ENCODE peak calls at places on chromosome 5, in ten cellular contexts. S, Y, X, H, Q, A, L, C, I and N are unnamed samples.

GRCh38 chr5:126369995-126370731 is 53.0 kb upstream of the GRAMD2B start:
- DNase-seq in I (no peak), C (no peak), Y (no peak), S (no peak), A (no peak), X (no peak), Q (no peak), L (no peak), H (no peak), N (no peak)

GRCh38 chr5:9851458-9851857 is 221.3 kb upstream of the TAS2R1 start:
- DNase-seq in S (peak), L (no peak), X (peak), H (no peak), A (no peak), I (no peak), Q (no peak), Y (no peak), C (peak), N (no peak)

GRCh38 chr5:17991775-17992174 is 357.5 kb downstream of the TAF11L14 start:
- DNase-seq in A (no peak), Q (no peak), C (no peak), X (no peak), L (no peak), I (no peak), S (no peak), Y (no peak), H (no peak), N (no peak)

GRCh38 chr5:61245486-61245885 is 83.2 kb upstream of the SMIM15 start:
- DNase-seq in H (no peak), C (peak), A (no peak), S (peak), Q (no peak), I (no peak), L (no peak), Y (no peak), X (no peak), N (no peak)

GRCh38 chr5:149962040-149962439 is 1.5 kb downstream of the SLC26A2 start:
- DNase-seq in Y (no peak), C (peak), I (no peak), S (peak), A (no peak), Q (peak), L (no peak), H (no peak), X (no peak), N (no peak)

GRCh38 chr5:124706729-124707361 is 39.6 kb downstream of the ZNF608 start:
- DNase-seq in C (no peak), L (no peak), S (peak), Y (peak), I (peak), H (no peak), A (peak), X (peak), Q (no peak), N (no peak)

GRCh38 chr5:180790020-180790419 is 12.6 kb downstream of the MGAT1 start:
- DNase-seq in Y (no peak), H (no peak), S (no peak), Q (peak), I (no peak), C (no peak), A (no peak), L (no peak), X (peak), N (no peak)

GRCh38 chr5:36630201-36630968 is 24.0 kb downstream of the SLC1A3 start:
- DNase-seq in L (no peak), S (no peak), Q (no peak), A (no peak), H (no peak), I (no peak), Y (no peak), X (no peak), C (peak), N (no peak)

GRCh38 chr5:57754616-57755015 is 272.0 kb upstream of the ACTBL2 start:
- DNase-seq in X (no peak), Y (no peak), L (no peak), S (peak), C (peak), A (no peak), Q (no peak), H (no peak), I (no peak), N (no peak)

GRCh38 chr5:103036601-103037000 is 83.3 kb downstream of the GIN1 start:
- DNase-seq in I (no peak), L (no peak), A (no peak), C (no peak), S (peak), Y (no peak), Q (no peak), H (no peak), X (no peak), N (no peak)

GRCh38 chr5:110435207-110435606 is 291.3 kb downstream of the TMEM232 start:
- DNase-seq in Y (no peak), Q (no peak), H (no peak), X (no peak), A (no peak), C (no peak), I (no peak), L (no peak), S (no peak), N (no peak)

GRCh38 chr5:91146905-91147600 is 236.1 kb downstream of the ARRDC3 start:
- DNase-seq in Q (no peak), L (no peak), A (no peak), Y (no peak), H (no peak), X (no peak), C (no peak), S (no peak), I (no peak), N (no peak)

GRCh38 chr5:77419644-77420582 is 72.2 kb downstream of the WDR41 start:
- DNase-seq in L (no peak), Q (no peak), H (no peak), I (no peak), A (no peak), X (no peak), S (no peak), C (no peak), Y (no peak), N (no peak)

GRCh38 chr5:144427871-144428270 is 257.2 kb downstream of the KCTD16 start:
- DNase-seq in Y (no peak), L (no peak), A (no peak), Q (no peak), I (no peak), X (no peak), H (no peak), C (no peak), S (no peak), N (no peak)

GRCh38 chr5:16471387-16471786 is 5.8 kb upstream of the ZNF622 start:
- DNase-seq in X (no peak), C (no peak), L (no peak), Q (no peak), S (no peak), Y (no peak), H (no peak), I (no peak), A (no peak), N (no peak)

GRCh38 chr5:180159756-180160155 is 49.3 kb downstream of the RASGEF1C start:
- DNase-seq in X (no peak), A (no peak), S (peak), L (peak), Q (no peak), H (no peak), Y (no peak), I (no peak), C (no peak), N (no peak)

GRCh38 chr5:56105511-56106372 is 111.0 kb upstream of the IL6ST start:
- DNase-seq in S (no peak), L (no peak), I (no peak), C (no peak), A (no peak), X (no peak), H (no peak), Q (peak), Y (no peak), N (no peak)

GRCh38 chr5:167332291-167332690 is 959.2 kb upstream of the WWC1 start:
- DNase-seq in L (no peak), I (no peak), Q (no peak), A (no peak), X (no peak), Y (no peak), H (no peak), S (no peak), C (no peak), N (no peak)

GRCh38 chr5:152631217-152631616 is 226.1 kb upstream of the NMUR2 start:
- DNase-seq in L (no peak), Y (no peak), C (no peak), X (no peak), A (no peak), Q (no peak), H (no peak), S (no peak), I (no peak), N (no peak)

GRCh38 chr5:137633896-137634295 is 102.0 kb downstream of the KLHL3 start:
- DNase-seq in X (no peak), L (no peak), I (no peak), S (no peak), Q (no peak), A (no peak), C (no peak), Y (no peak), H (no peak), N (no peak)

GRCh38 chr5:69450116-69450515 is 35.2 kb downstream of the MARVELD2 start:
- DNase-seq in C (peak), Q (peak), X (no peak), S (peak), A (no peak), Y (no peak), L (no peak), H (no peak), I (no peak), N (no peak)

GRCh38 chr5:127092690-127093089 is 19.4 kb upstream of the C5orf63 start:
- DNase-seq in I (no peak), S (peak), Y (no peak), X (no peak), Q (no peak), H (no peak), C (peak), A (no peak), L (no peak), N (no peak)

GRCh38 chr5:109612278-109612905 is 77.3 kb upstream of the MAN2A1 start:
- DNase-seq in A (no peak), Q (no peak), L (no peak), Y (no peak), X (no peak), I (no peak), C (no peak), H (no peak), S (no peak), N (no peak)

GRCh38 chr5:109877670-109878045 is 187.9 kb downstream of the MAN2A1 start:
- DNase-seq in Q (no peak), Y (no peak), S (no peak), X (no peak), A (no peak), H (no peak), L (no peak), I (no peak), C (peak), N (no peak)

GRCh38 chr5:63960646-63961045 is 1.6 kb downstream of the HTR1A start:
- DNase-seq in Q (no peak), C (no peak), A (no peak), H (no peak), L (no peak), I (no peak), X (peak), S (no peak), Y (no peak), N (no peak)

GRCh38 chr5:38467353-38468040 is 88.9 kb downstream of the LIFR start:
- DNase-seq in A (peak), X (no peak), Q (peak), H (no peak), Y (no peak), S (peak), C (no peak), I (peak), L (no peak), N (no peak)

GRCh38 chr5:38590846-38591245 is 34.4 kb upstream of the LIFR start:
- DNase-seq in H (no peak), I (no peak), C (no peak), Y (no peak), A (no peak), S (no peak), L (no peak), Q (no peak), X (no peak), N (no peak)

GRCh38 chr5:57327934-57328333 is 154.1 kb downstream of the GPBP1 start:
- DNase-seq in Y (no peak), H (no peak), Q (no peak), A (no peak), C (peak), X (no peak), S (peak), L (no peak), I (no peak), N (no peak)

GRCh38 chr5:36111238-36111637 is 40.4 kb downstream of the LMBRD2 start:
- DNase-seq in S (no peak), Y (no peak), X (no peak), H (no peak), I (no peak), Q (no peak), C (no peak), A (no peak), L (no peak), N (peak)

GRCh38 chr5:86884608-86885007 is 266.9 kb downstream of the COX7C start:
- DNase-seq in C (no peak), H (no peak), I (no peak), X (no peak), Y (no peak), Q (no peak), L (no peak), S (no peak), A (no peak), N (no peak)

GRCh38 chr5:163861670-163862069 is 356.3 kb downstream of the MAT2B start:
- DNase-seq in L (no peak), X (no peak), I (no peak), C (no peak), Y (no peak), Q (peak), H (no peak), A (no peak), S (no peak), N (no peak)

GRCh38 chr5:129771058-129771838 is 23.4 kb downstream of the MINAR2 start:
- DNase-seq in Q (peak), A (no peak), H (peak), I (no peak), L (no peak), S (peak), C (peak), X (peak), Y (peak), N (peak)

GRCh38 chr5:99948850-99949249 is 586.3 kb upstream of the FAM174A start:
- DNase-seq in S (no peak), H (no peak), X (no peak), I (no peak), Y (no peak), C (no peak), L (no peak), A (no peak), Q (no peak), N (no peak)

DNA sequence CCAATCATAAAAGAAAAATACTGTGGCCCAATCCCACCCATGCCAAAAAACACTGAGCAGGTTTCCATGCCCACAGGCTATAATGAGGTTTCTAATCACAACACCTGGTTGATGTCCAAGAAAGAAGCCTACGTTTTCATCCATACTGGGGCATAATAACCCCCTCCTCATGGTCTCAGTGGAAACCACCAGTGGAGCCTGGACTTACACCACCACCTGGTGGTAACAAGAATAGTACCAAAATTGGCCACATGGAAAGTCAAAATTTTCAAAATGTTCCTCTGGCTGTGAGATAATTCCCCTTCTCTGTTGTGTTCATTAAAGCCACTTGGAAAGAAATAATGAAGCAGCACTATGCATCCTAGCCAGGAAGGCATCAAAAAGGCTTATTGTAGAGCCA is 687.3 kb upstream of the ST8SIA4 start:
- DNase-seq in Q (no peak), A (no peak), Y (no peak), X (peak), L (no peak), I (no peak), H (no peak), C (no peak), S (no peak), N (no peak)
- TF ChIP-seq CTCF in Q (no peak), A (no peak), Y (peak), X (peak), L (no peak), I (peak), H (peak), C (peak), S (no peak), N (peak)

DNA sequence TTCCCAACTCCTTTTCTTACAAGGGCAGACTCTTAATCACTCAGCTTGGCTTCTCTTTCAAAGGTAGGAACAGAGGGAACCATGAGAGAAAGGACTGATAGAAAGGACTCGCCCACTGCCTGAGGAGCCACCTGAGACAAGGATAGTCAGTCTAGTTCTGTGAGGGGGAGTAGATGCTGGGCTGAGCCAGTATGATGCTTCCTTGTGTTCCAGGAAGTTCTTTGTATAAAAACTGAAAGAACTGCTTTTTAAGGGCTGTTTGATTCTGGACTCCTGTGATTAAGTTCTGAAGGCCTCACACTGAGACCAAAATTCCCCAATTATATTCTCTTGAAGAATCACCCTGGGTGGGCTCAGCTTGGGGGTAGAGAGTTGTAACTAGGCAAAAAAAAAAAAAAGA is 51.1 kb upstream of the DPYSL3 start:
- DNase-seq in X (no peak), S (no peak), A (no peak), Y (no peak), H (no peak), L (no peak), C (no peak), I (no peak), Q (no peak), N (no peak)
- H3K4me3 ChIP-seq in X (no peak), S (no peak), A (no peak), Y (no peak), H (no peak), L (no peak), C (no peak), I (no peak), Q (no peak), N (no peak)

GRCh38 chr5:96903300-96903699 is 27.0 kb downstream of the ERAP2 start:
- DNase-seq in H (no peak), L (no peak), I (no peak), S (no peak), X (no peak), C (no peak), Y (no peak), Q (no peak), A (no peak), N (no peak)

GRCh38 chr5:96902876-96903275 is 26.6 kb downstream of the ERAP2 start:
- DNase-seq in Q (no peak), X (no peak), Y (no peak), S (no peak), C (no peak), I (no peak), A (no peak), L (no peak), H (no peak), N (no peak)

GRCh38 chr5:96904054-96904931 is 28.0 kb downstream of the ERAP2 start:
- DNase-seq in Y (no peak), L (no peak), I (no peak), H (no peak), S (peak), X (no peak), C (no peak), A (no peak), Q (no peak), N (no peak)

GRCh38 chr5:96901841-96902240 is 25.5 kb downstream of the ERAP2 start:
- DNase-seq in I (no peak), A (no peak), C (no peak), H (no peak), X (no peak), L (no peak), Y (no peak), Q (no peak), S (no peak), N (no peak)

GRCh38 chr5:96901384-96901783 is 25.1 kb downstream of the ERAP2 start:
- DNase-seq in Q (no peak), I (no peak), Y (no peak), C (no peak), X (no peak), S (no peak), L (no peak), H (no peak), A (no peak), N (no peak)
- TF ChIP-seq CTCF in Q (no peak), I (peak), Y (peak), C (peak), X (no peak), S (no peak), L (no peak), H (peak), A (peak), N (no peak)

GRCh38 chr5:53337827-53338226 is 142.6 kb upstream of the FST start:
- DNase-seq in C (peak), S (no peak), Y (no peak), L (no peak), X (no peak), A (no peak), H (no peak), I (no peak), Q (no peak), N (no peak)
- H3K4me3 ChIP-seq in C (no peak), S (no peak), Y (no peak), L (no peak), X (no peak), A (no peak), H (no peak), I (no peak), Q (no peak), N (no peak)

DNA sequence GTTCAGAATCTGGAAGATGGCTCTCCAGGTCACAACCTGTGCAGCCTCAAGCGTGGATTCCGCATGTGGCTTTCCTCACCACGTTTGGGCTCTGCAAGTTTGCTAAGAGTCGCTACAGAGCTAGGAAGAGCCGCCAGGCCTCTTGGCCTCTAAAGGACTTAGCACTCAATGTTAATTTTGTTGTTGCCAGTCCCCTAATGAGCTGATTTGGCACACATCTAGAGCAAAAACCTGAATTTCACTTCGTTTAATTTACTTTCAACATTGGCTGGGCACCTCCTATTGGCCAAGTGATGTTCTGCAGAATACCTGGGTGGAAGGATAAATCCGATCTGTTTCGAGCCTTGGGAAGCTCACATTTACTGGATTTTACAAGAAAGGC is 65.8 kb upstream of the UNC5A start:
- DNase-seq in A (no peak), X (no peak), C (no peak), Q (no peak), H (no peak), L (no peak), Y (no peak), I (no peak), S (peak), N (no peak)
- TF ChIP-seq CTCF in A (no peak), X (peak), C (peak), Q (peak), H (peak), L (no peak), Y (no peak), I (no peak), S (no peak), N (peak)

GRCh38 chr5:71482132-71482531 is 26.7 kb downstream of the BDP1 start:
- DNase-seq in Q (peak), X (no peak), I (no peak), A (no peak), C (peak), S (peak), L (peak), H (no peak), Y (no peak), N (peak)
- H3K4me3 ChIP-seq in Q (no peak), X (no peak), I (no peak), A (no peak), C (no peak), S (no peak), L (no peak), H (no peak), Y (no peak), N (no peak)

GRCh38 chr5:112205840-112206239 is 213.2 kb downstream of the EPB41L4A start:
- DNase-seq in C (no peak), A (no peak), Q (no peak), Y (no peak), I (no peak), X (no peak), S (no peak), L (no peak), H (no peak), N (no peak)

GRCh38 chr5:112208699-112209615 is 210.1 kb downstream of the EPB41L4A start:
- DNase-seq in S (no peak), Y (no peak), A (no peak), Q (no peak), X (no peak), L (no peak), C (no peak), H (no peak), I (no peak), N (no peak)

GRCh38 chr5:112216140-112216539 is 202.9 kb downstream of the EPB41L4A start:
- DNase-seq in S (no peak), A (no peak), I (no peak), L (no peak), H (no peak), Q (no peak), X (no peak), Y (no peak), C (no peak), N (no peak)

DNA sequence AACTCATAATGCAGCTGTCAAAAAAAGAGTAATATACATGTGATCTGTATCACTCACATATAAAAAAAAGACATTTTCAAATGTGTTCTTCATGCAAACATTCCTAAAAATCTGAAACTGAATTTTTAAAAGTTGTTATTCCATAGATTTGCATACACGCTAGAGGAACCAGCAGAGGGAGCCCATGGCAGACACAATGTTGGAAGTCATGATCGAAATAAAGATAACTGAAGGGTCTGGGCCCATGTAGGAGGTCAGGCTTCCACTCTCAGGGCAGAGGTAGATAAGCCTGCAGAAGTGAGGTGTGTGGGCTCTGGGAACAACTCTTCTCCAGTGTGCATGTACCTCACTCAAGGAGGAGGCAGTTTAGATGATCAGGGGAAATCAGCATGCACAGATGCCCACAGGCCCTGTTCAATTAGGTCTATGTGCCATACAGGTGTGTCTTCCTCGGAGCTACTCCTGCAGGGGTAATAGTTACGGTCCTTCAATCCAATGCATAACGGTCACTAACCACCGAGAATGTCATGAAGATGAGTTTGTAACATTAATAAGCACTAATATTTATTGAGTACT is 208.6 kb downstream of the EPB41L4A start:
- DNase-seq in I (no peak), Y (peak), H (no peak), S (peak), L (no peak), X (peak), Q (peak), C (no peak), A (no peak), N (peak)
- TF ChIP-seq CTCF in I (peak), Y (peak), H (peak), S (peak), L (peak), X (peak), Q (peak), C (peak), A (peak), N (peak)